ENCODE peak calls at places on chromosomes 3 and 15, in four cellular contexts. S is HepG2, I is HCT116, U is K562. X is an unnamed sample.

GRCh38 chr3:52120576-52121458 is 33.4 kb downstream of the POC1A start:
- DNase-seq in S (no peak), I (no peak), U (no peak), X (no peak)

GRCh38 chr3:9345041-9345440 is 17.8 kb upstream of the THUMPD3 start:
- DNase-seq in S (no peak), I (no peak), U (no peak), X (no peak)

GRCh38 chr3:52039426-52039825 is 16.9 kb downstream of the DUSP7 start:
- DNase-seq in S (peak), I (no peak), U (no peak), X (no peak)

GRCh38 chr3:144364797-144365196 is 393.2 kb downstream of the DIPK2A start:
- DNase-seq in S (no peak), I (no peak), U (no peak), X (no peak)

GRCh38 chr3:187968883-187969580 is 184.9 kb upstream of the LPP start:
- DNase-seq in S (peak), I (no peak), U (no peak), X (no peak)

GRCh38 chr3:24829632-24830229 is 335.1 kb upstream of the THRB start:
- DNase-seq in S (no peak), I (no peak), U (no peak), X (peak)

GRCh38 chr15:75230016-75230343 is 28.2 kb upstream of the GOLGA6C start:
- DNase-seq in S (no peak), I (no peak), U (no peak), X (no peak)

GRCh38 chr3:129341331-129342141 is 62.9 kb downstream of the HMCES start:
- DNase-seq in S (no peak), I (no peak), U (no peak), X (no peak)

GRCh38 chr15:69170597-69170996 is 10.2 kb downstream of the GLCE start:
- DNase-seq in S (no peak), I (no peak), U (no peak), X (no peak)

GRCh38 chr3:107062787-107063186 is 314.5 kb upstream of the CCDC54 start:
- DNase-seq in S (no peak), I (no peak), U (no peak), X (no peak)

GRCh38 chr3:149898771-149899170 is 71.9 kb downstream of the PFN2 start:
- DNase-seq in S (no peak), I (peak), U (peak), X (no peak)

GRCh38 chr3:197697355-197697754 is 39.3 kb downstream of the RUBCN start:
- DNase-seq in S (no peak), I (no peak), U (no peak), X (no peak)

GRCh38 chr3:138332472-138333073 is 2.9 kb upstream of the NME9 start:
- DNase-seq in S (peak), I (peak), U (peak), X (no peak)

GRCh38 chr3:11059090-11059798 is 66.7 kb downstream of the SLC6A1 start:
- DNase-seq in S (peak), I (peak), U (peak), X (no peak)

GRCh38 chr3:183410280-183410679 is 18.1 kb downstream of the MCF2L2 start:
- DNase-seq in S (no peak), I (no peak), U (peak), X (no peak)

GRCh38 chr3:73783811-73784210 is 159.1 kb upstream of the PDZRN3 start:
- DNase-seq in S (no peak), I (no peak), U (no peak), X (no peak)

GRCh38 chr15:68586274-68586961 is 7.6 kb downstream of the CORO2B start:
- DNase-seq in S (peak), I (peak), U (peak), X (no peak)

GRCh38 chr15:85752591-85752990 is 42.1 kb downstream of the KLHL25 start:
- DNase-seq in S (no peak), I (no peak), U (no peak), X (no peak)

GRCh38 chr3:40532252-40532651 is 7.5 kb downstream of the ZNF621 start:
- DNase-seq in S (no peak), I (no peak), U (no peak), X (no peak)

GRCh38 chr15:77421370-77421700 is 647 bp downstream of the HMG20A start:
- DNase-seq in S (peak), I (no peak), U (peak), X (no peak)

GRCh38 chr3:158700559-158700958 is 28.1 kb upstream of the LXN start:
- DNase-seq in S (no peak), I (no peak), U (no peak), X (no peak)

GRCh38 chr3:58899159-58899952 is 150.5 kb downstream of the CFAP20DC start:
- DNase-seq in S (no peak), I (no peak), U (peak), X (no peak)

GRCh38 chr15:39976291-39977274 is 42.7 kb downstream of the EIF2AK4 start:
- DNase-seq in S (peak), I (no peak), U (no peak), X (peak)

GRCh38 chr3:87288486-87288885 is 12.1 kb upstream of the POU1F1 start:
- DNase-seq in S (no peak), I (no peak), U (peak), X (no peak)

GRCh38 chr3:107263269-107264021 is 113.8 kb upstream of the CCDC54 start:
- DNase-seq in S (no peak), I (no peak), U (no peak), X (no peak)

GRCh38 chr3:52147804-52148203 is 6.4 kb downstream of the POC1A start:
- DNase-seq in S (no peak), I (no peak), U (no peak), X (no peak)

GRCh38 chr15:100186366-100186765 is 155.4 kb downstream of the ADAMTS17 start:
- DNase-seq in S (no peak), I (no peak), U (no peak), X (no peak)

GRCh38 chr15:91320106-91320505 is 220.0 kb downstream of the SV2B start:
- DNase-seq in S (no peak), I (no peak), U (no peak), X (no peak)

GRCh38 chr15:58724471-58724870 is 25.0 kb downstream of the ADAM10 start:
- DNase-seq in S (no peak), I (no peak), U (no peak), X (no peak)

GRCh38 chr3:138310494-138310893 is 19.2 kb downstream of the NME9 start:
- DNase-seq in S (no peak), I (no peak), U (no peak), X (no peak)

GRCh38 chr3:146637871-146638270 is 32.7 kb upstream of the PLSCR5 start:
- DNase-seq in S (peak), I (no peak), U (no peak), X (no peak)

GRCh38 chr15:39202641-39203040 is 378.2 kb upstream of the THBS1 start:
- DNase-seq in S (peak), I (no peak), U (no peak), X (no peak)

GRCh38 chr3:50509715-50510114 is 6.3 kb upstream of the CACNA2D2 start:
- DNase-seq in S (no peak), I (no peak), U (no peak), X (no peak)

GRCh38 chr3:52670621-52671521 is 14.8 kb downstream of the PBRM1 start:
- DNase-seq in S (peak), I (peak), U (peak), X (no peak)

GRCh38 chr3:143975549-143976152 is 4.0 kb downstream of the DIPK2A start:
- DNase-seq in S (peak), I (no peak), U (peak), X (no peak)

GRCh38 chr3:194204036-194204792 is 68.3 kb downstream of the HES1 start:
- DNase-seq in S (no peak), I (no peak), U (no peak), X (no peak)
- TF ChIP-seq FOSL1 in S (no peak), I (no peak), U (no peak), X (no peak)

DNA sequence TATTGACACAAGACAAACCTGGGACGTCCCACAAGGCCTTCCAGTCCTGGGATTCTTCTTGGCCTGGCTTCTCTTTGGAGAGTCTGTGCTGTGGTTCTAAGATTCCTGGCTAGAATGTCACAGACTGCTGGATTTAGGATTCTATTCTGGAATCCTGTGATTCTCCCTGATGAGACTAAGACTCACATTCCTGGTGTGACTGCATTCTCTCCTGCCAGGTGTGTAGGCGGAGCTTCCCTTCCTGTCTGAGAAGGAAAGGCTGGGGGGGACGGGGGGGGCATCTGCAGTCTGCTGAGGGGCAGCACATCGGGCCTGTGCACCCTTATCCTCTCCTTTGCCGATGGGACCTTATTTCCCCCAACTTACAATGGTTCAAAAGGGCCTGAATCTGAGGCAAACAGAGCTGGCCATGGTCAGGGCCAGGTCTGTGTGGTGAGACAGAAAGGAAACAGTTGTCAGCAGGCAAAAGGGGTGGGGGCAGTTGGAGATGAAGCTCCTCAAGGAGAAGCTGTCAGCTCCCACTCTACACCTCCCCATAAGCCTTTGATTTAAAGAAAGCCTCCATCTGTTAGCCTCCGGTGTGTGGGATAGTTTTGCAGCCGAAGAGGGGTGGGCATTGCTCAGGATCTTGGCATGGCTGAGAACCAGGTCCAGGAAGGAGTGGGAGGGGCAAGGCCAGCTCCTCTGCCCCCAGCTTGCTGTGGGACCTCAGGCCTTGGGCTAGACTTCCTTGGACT is 30.9 kb downstream of the VIPR1 start:
- DNase-seq in S (no peak), I (no peak), U (no peak), X (no peak)
- TF ChIP-seq FOSL1 in S (no peak), I (no peak), U (no peak), X (no peak)

DNA sequence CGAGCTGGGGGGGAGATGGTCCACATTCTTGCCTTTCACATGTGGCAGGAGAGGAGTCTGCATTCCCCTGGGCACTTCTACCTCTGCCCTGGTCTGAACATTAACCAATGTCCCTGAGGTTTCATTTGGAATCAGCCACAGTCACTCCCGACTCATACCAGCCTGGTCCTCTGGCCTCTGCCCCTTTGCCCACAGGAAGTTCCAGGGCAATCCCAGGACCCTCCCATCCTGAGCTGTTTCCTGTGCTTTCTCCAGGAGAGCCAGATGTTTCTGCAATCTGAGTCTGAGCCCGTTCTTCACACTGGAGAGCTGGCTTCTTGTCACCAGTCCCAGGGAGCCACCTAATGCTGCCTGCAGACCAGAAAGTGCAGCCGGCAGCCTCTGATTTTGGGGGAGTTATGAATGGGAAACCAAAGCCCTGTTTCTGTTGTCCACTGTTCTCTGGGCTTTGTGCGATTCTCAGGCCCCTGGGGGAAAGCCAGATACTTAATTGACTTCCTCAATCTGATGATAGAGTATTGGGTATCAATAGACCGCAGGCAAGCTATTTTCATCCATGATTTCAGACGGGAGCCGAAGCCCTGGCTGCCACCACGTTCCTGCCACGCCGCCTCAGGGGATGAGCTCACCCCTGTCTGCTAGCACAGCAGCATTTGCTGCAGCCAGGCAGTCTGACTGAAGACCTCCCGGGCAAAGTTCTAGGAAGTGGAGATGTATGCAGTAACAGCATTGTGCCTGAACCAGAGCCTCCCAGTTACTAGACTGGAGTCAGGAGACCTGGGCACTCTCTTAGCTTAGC is 69.6 kb downstream of the ISG20 start:
- DNase-seq in S (no peak), I (no peak), U (no peak), X (no peak)
- TF ChIP-seq FOSL1 in S (no peak), I (no peak), U (no peak), X (no peak)

GRCh38 chr15:82063055-82063454 is 17.2 kb upstream of the MEX3B start:
- DNase-seq in S (no peak), I (no peak), U (no peak), X (no peak)
- TF ChIP-seq FOSL1 in S (no peak), I (no peak), U (no peak), X (no peak)

DNA sequence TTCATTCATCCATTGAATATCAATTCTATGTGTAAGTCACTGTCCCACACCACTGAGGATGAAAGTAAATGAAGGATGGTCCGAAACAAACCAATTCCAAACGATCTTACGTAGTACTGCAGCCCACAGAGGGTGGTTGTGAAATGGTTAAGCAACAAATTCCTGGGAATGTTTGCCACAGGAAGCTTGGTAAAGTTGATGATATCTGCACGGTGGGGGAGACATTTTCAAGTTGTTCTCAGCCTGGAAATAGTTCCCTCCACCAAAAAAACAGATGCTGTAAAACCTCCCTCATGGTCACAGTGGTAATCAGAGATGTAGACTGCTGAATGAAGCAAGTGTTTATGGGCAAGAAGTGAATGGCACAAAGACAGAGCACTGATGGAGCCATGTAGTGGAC is 35.9 kb upstream of the BNC1 start:
- DNase-seq in S (no peak), I (no peak), U (no peak), X (no peak)
- TF ChIP-seq FOSL1 in S (no peak), I (no peak), U (no peak), X (no peak)

GRCh38 chr3:27507515-27508266 is 23.5 kb upstream of the SLC4A7 start:
- DNase-seq in S (no peak), I (no peak), U (no peak), X (no peak)

GRCh38 chr3:27504749-27505148 is 20.6 kb upstream of the SLC4A7 start:
- DNase-seq in S (no peak), I (no peak), U (no peak), X (no peak)

GRCh38 chr3:27508421-27508820 is 24.2 kb upstream of the SLC4A7 start:
- DNase-seq in S (no peak), I (no peak), U (no peak), X (no peak)

GRCh38 chr3:27509376-27509775 is 25.2 kb upstream of the SLC4A7 start:
- DNase-seq in S (no peak), I (no peak), U (no peak), X (no peak)

DNA sequence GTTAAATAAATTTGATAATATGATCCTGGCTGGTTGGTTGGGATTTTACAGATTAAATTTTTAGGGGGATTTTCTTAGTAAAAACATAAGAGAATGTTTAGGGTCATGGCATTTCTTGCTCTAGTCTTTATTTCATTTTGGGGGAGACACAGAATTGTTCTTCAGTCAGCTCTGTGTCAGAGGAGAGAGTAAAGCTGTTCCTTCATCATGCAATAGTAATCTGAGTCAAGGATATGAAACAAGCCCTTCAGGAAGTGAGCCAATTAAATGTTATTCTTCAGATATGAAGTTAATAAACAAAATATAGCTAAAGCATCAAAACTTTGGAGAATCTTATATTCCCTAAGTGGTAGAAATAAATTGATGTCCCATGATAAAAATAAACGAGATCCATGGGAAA is 22.9 kb upstream of the SLC4A7 start:
- DNase-seq in S (no peak), I (no peak), U (no peak), X (no peak)
- TF ChIP-seq FOSL1 in S (no peak), I (no peak), U (no peak), X (no peak)

GRCh38 chr3:66450389-66451022 is 50.3 kb downstream of the LRIG1 start:
- DNase-seq in S (no peak), I (no peak), U (no peak), X (no peak)

GRCh38 chr3:66454464-66454859 is 46.4 kb downstream of the LRIG1 start:
- DNase-seq in S (no peak), I (no peak), U (no peak), X (no peak)

GRCh38 chr3:66452247-66453040 is 48.4 kb downstream of the LRIG1 start:
- DNase-seq in S (no peak), I (no peak), U (no peak), X (no peak)

GRCh38 chr3:66453525-66454463 is 47.0 kb downstream of the LRIG1 start:
- DNase-seq in S (no peak), I (no peak), U (no peak), X (no peak)

GRCh38 chr3:66449411-66449931 is 51.4 kb downstream of the LRIG1 start:
- DNase-seq in S (no peak), I (no peak), U (no peak), X (no peak)
- TF ChIP-seq FOSL1 in S (no peak), I (no peak), U (no peak), X (no peak)

DNA sequence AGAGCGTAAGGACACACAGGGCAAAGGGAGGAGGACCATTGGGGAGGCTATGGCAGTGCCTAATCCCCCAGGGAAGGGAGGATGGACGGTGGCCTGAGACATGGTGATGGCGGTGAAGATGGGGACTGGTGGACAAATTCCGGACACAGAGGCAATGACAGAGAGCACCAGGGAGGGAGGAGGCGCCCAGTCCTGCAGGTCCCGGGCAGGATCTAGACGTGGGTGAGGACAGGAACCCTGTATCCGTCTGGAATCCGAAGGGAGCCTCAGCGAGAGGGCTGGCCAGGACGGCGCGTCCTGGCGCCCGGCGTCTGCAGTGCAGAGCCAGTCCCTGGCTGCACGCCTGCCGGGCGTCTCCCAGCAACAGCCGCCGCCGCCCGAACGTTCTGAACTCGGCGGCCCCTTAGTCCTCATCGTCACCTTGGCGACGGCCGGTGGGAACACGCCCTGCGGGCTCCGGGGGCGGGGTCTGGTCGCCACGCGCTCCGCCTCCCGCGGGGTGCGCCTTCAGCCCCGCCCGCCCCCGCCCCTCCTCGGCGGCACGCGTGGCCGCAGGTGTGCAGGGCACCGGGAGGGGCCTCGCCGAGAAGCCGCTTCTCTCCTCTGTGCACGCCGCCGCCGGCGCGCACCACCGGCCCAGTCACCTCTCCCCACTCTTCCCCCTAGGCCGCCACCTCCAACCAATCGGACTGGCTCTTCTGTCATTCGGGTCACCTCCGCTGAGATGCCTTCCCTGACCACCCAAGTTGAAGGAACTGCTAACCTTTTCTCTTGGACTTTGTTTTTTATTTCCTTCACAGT is 11.6 kb downstream of the XIRP1 start:
- DNase-seq in S (peak), I (peak), U (peak), X (peak)
- TF ChIP-seq FOSL1 in S (no peak), I (no peak), U (no peak), X (no peak)

GRCh38 chr3:44186712-44187111 is 55.0 kb upstream of the TOPAZ1 start:
- DNase-seq in S (no peak), I (no peak), U (no peak), X (no peak)
- TF ChIP-seq FOSL1 in S (no peak), I (no peak), U (no peak), X (no peak)